ENCODE peak calls at places on chromosome 10, in four cellular contexts. One of them, this sample, is unnamed.

GRCh38 chr10:55750458-55750857 is 610.6 kb downstream of the ZWINT start:
- DNase-seq in DND-41: no peak
- DNase-seq in neural progenitor cell: no peak
- DNase-seq in keratinocyte: no peak
- DNase-seq in this sample: no peak

GRCh38 chr10:77451886-77452285 is 185.7 kb downstream of the KCNMA1 start:
- DNase-seq in DND-41: no peak
- DNase-seq in neural progenitor cell: no peak
- DNase-seq in keratinocyte: no peak
- DNase-seq in this sample: no peak

GRCh38 chr10:60123668-60124067 is 217.3 kb upstream of the CCDC6 start:
- DNase-seq in DND-41: no peak
- DNase-seq in neural progenitor cell: no peak
- DNase-seq in keratinocyte: no peak
- DNase-seq in this sample: no peak

GRCh38 chr10:109977382-109977806 is 30.4 kb upstream of the ADD3 start:
- DNase-seq in DND-41: no peak
- DNase-seq in neural progenitor cell: no peak
- DNase-seq in keratinocyte: no peak
- DNase-seq in this sample: no peak

GRCh38 chr10:118904284-118904683 is 125.2 kb upstream of the NANOS1 start:
- DNase-seq in DND-41: no peak
- DNase-seq in neural progenitor cell: no peak
- DNase-seq in keratinocyte: no peak
- DNase-seq in this sample: no peak

GRCh38 chr10:61078542-61078941 is 134.6 kb upstream of the RHOBTB1 start:
- DNase-seq in DND-41: no peak
- DNase-seq in neural progenitor cell: no peak
- DNase-seq in keratinocyte: no peak
- DNase-seq in this sample: no peak

GRCh38 chr10:128540806-128541739 is 414.9 kb upstream of the MKI67 start:
- DNase-seq in DND-41: no peak
- DNase-seq in neural progenitor cell: peak
- DNase-seq in keratinocyte: no peak
- DNase-seq in this sample: no peak

GRCh38 chr10:98411768-98412167 is 3.2 kb downstream of the PYROXD2 start:
- DNase-seq in DND-41: no peak
- DNase-seq in neural progenitor cell: no peak
- DNase-seq in keratinocyte: no peak
- DNase-seq in this sample: no peak

GRCh38 chr10:35040761-35041501 is 49.2 kb downstream of the CUL2 start:
- DNase-seq in DND-41: no peak
- DNase-seq in neural progenitor cell: peak
- DNase-seq in keratinocyte: no peak
- DNase-seq in this sample: peak

GRCh38 chr10:116765549-116766162 is 23.3 kb upstream of the HSPA12A start:
- DNase-seq in DND-41: peak
- DNase-seq in neural progenitor cell: no peak
- DNase-seq in keratinocyte: no peak
- DNase-seq in this sample: peak

GRCh38 chr10:62501547-62501946 is 127.4 kb downstream of the ZNF365 start:
- DNase-seq in DND-41: no peak
- DNase-seq in neural progenitor cell: no peak
- DNase-seq in keratinocyte: no peak
- DNase-seq in this sample: no peak

GRCh38 chr10:11183000-11183399 is 165.3 kb downstream of the CELF2 start:
- DNase-seq in DND-41: no peak
- DNase-seq in neural progenitor cell: no peak
- DNase-seq in keratinocyte: no peak
- DNase-seq in this sample: no peak

GRCh38 chr10:75283150-75284096 is 47.7 kb upstream of the COMTD1 start:
- DNase-seq in DND-41: no peak
- DNase-seq in neural progenitor cell: peak
- DNase-seq in keratinocyte: no peak
- DNase-seq in this sample: no peak

GRCh38 chr10:122706947-122707346 is 7.3 kb upstream of the C10orf120 start:
- DNase-seq in DND-41: no peak
- DNase-seq in neural progenitor cell: no peak
- DNase-seq in keratinocyte: no peak
- DNase-seq in this sample: no peak

GRCh38 chr10:55311823-55312431 is 510.9 kb upstream of the PCDH15 start:
- DNase-seq in DND-41: no peak
- DNase-seq in neural progenitor cell: no peak
- DNase-seq in keratinocyte: no peak
- DNase-seq in this sample: no peak

GRCh38 chr10:78137147-78137546 is 103.5 kb downstream of the RPS24 start:
- DNase-seq in DND-41: no peak
- DNase-seq in neural progenitor cell: no peak
- DNase-seq in keratinocyte: no peak
- DNase-seq in this sample: no peak

GRCh38 chr10:28367865-28368541 is 65.1 kb upstream of the MPP7 start:
- DNase-seq in DND-41: peak
- DNase-seq in neural progenitor cell: no peak
- DNase-seq in keratinocyte: no peak
- DNase-seq in this sample: no peak

GRCh38 chr10:95791425-95791979 is 35.5 kb downstream of the ENTPD1 start:
- DNase-seq in DND-41: no peak
- DNase-seq in neural progenitor cell: no peak
- DNase-seq in keratinocyte: no peak
- DNase-seq in this sample: no peak

GRCh38 chr10:24331457-24331856 is 122.5 kb downstream of the KIAA1217 start:
- DNase-seq in DND-41: no peak
- DNase-seq in neural progenitor cell: no peak
- DNase-seq in keratinocyte: no peak
- DNase-seq in this sample: no peak

GRCh38 chr10:19111501-19112267 is 63.1 kb downstream of the MALRD1 start:
- DNase-seq in DND-41: no peak
- DNase-seq in neural progenitor cell: no peak
- DNase-seq in keratinocyte: no peak
- DNase-seq in this sample: no peak

GRCh38 chr10:7218974-7219373 is 191.9 kb downstream of the SFMBT2 start:
- DNase-seq in DND-41: no peak
- DNase-seq in neural progenitor cell: no peak
- DNase-seq in keratinocyte: no peak
- DNase-seq in this sample: no peak

GRCh38 chr10:94098916-94099315 is 105.2 kb downstream of the PLCE1 start:
- DNase-seq in DND-41: no peak
- DNase-seq in neural progenitor cell: no peak
- DNase-seq in keratinocyte: no peak
- DNase-seq in this sample: no peak

GRCh38 chr10:126520918-126521317 is 132.6 kb upstream of the ADAM12 start:
- DNase-seq in DND-41: no peak
- DNase-seq in neural progenitor cell: no peak
- DNase-seq in keratinocyte: no peak
- DNase-seq in this sample: no peak
- TF ChIP-seq CTCF in DND-41: no peak
- TF ChIP-seq CTCF in neural progenitor cell: no peak
- TF ChIP-seq CTCF in keratinocyte: no peak
- TF ChIP-seq CTCF in this sample: no peak

GRCh38 chr10:46019541-46020343 is 10.7 kb downstream of the NCOA4 start:
- DNase-seq in DND-41: no peak
- DNase-seq in neural progenitor cell: peak
- DNase-seq in keratinocyte: no peak
- DNase-seq in this sample: no peak
- H3K9ac ChIP-seq in DND-41: no peak
- H3K9ac ChIP-seq in neural progenitor cell: no peak
- H3K9ac ChIP-seq in keratinocyte: no peak
- H3K9ac ChIP-seq in this sample: no peak

GRCh38 chr10:132446195-132446581 is 49.2 kb downstream of the PWWP2B start:
- DNase-seq in DND-41: no peak
- DNase-seq in neural progenitor cell: no peak
- DNase-seq in keratinocyte: no peak
- DNase-seq in this sample: no peak

GRCh38 chr10:132445516-132446194 is 48.7 kb downstream of the PWWP2B start:
- DNase-seq in DND-41: no peak
- DNase-seq in neural progenitor cell: no peak
- DNase-seq in keratinocyte: no peak
- DNase-seq in this sample: no peak

GRCh38 chr10:132447446-132448247 is 50.6 kb downstream of the PWWP2B start:
- DNase-seq in DND-41: peak
- DNase-seq in neural progenitor cell: peak
- DNase-seq in keratinocyte: peak
- DNase-seq in this sample: no peak

GRCh38 chr10:132448248-132448731 is 51.3 kb downstream of the PWWP2B start:
- DNase-seq in DND-41: peak
- DNase-seq in neural progenitor cell: peak
- DNase-seq in keratinocyte: peak
- DNase-seq in this sample: peak

DNA sequence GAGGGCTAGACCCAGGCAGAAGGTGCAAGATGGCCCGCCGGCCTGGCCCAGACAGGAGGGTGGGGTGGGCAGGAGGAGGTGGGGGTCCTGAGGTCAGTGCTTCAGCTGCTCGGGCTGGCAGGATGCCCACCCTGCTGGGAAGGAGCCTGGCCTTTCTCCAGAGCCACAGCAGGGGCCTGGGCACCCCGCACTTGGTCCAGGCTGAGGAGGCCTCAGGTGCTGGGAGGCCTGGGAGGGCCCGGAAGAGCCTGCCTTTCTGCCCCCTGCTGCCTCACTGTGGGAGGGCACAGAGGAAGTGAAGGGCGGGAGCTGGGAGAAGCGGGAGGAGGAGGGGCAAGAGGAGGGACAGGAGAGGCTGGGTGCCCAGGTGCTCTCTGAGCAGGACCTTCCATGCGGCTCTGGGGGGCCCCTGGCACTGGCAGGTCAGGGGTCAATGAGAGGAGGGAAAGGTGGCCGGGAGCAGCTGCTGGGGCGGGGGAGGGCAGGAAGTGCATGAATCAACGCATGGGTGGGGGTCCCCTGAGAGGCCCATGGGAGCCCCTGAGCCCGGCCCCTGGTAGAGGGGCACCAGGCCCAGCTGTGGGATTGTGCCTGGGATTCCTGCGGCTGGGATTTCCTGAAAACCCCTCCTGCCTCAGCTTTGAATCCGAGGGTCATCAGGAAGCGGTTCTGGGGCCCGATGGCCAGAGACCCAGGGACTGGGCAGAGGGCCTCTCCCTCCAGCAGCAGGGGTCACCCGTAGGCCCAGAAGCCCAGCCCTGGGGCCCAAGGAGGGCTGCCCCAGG is 49.9 kb downstream of the PWWP2B start:
- DNase-seq in DND-41: peak
- DNase-seq in neural progenitor cell: no peak
- DNase-seq in keratinocyte: peak
- DNase-seq in this sample: peak
- TF ChIP-seq CTCF in DND-41: peak
- TF ChIP-seq CTCF in neural progenitor cell: no peak
- TF ChIP-seq CTCF in keratinocyte: peak
- TF ChIP-seq CTCF in this sample: peak

GRCh38 chr10:89373916-89374711 is 3.7 kb upstream of the IFIT1B start:
- DNase-seq in DND-41: no peak
- DNase-seq in neural progenitor cell: no peak
- DNase-seq in keratinocyte: no peak
- DNase-seq in this sample: no peak
- H3K9ac ChIP-seq in DND-41: no peak
- H3K9ac ChIP-seq in neural progenitor cell: no peak
- H3K9ac ChIP-seq in keratinocyte: no peak
- H3K9ac ChIP-seq in this sample: no peak

GRCh38 chr10:108443636-108444035 is 1279.1 kb upstream of the SORCS1 start:
- DNase-seq in DND-41: no peak
- DNase-seq in neural progenitor cell: no peak
- DNase-seq in keratinocyte: no peak
- DNase-seq in this sample: no peak

GRCh38 chr10:108434818-108435217 is 1270.3 kb upstream of the SORCS1 start:
- DNase-seq in DND-41: no peak
- DNase-seq in neural progenitor cell: peak
- DNase-seq in keratinocyte: no peak
- DNase-seq in this sample: no peak

DNA sequence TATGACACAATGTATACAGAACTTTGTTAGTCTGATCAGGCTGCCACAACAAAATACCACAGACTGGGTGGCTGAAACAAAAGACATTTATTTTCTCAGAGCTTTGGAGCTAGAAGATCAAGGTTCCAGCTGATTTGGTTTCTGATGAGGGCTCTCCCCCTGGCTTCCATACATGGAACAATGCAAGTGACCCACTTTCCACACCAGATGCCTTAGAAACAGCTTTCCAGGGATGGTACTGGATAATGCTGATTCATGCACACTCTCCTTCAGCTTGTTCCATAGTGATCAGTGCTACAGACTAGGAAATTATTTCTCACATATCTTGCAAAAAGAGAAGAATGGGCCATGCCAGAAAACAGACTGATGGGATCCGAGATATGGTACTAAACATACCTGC is 1274.9 kb upstream of the SORCS1 start:
- DNase-seq in DND-41: no peak
- DNase-seq in neural progenitor cell: no peak
- DNase-seq in keratinocyte: no peak
- DNase-seq in this sample: no peak
- TF ChIP-seq CTCF in DND-41: no peak
- TF ChIP-seq CTCF in neural progenitor cell: no peak
- TF ChIP-seq CTCF in keratinocyte: no peak
- TF ChIP-seq CTCF in this sample: no peak

DNA sequence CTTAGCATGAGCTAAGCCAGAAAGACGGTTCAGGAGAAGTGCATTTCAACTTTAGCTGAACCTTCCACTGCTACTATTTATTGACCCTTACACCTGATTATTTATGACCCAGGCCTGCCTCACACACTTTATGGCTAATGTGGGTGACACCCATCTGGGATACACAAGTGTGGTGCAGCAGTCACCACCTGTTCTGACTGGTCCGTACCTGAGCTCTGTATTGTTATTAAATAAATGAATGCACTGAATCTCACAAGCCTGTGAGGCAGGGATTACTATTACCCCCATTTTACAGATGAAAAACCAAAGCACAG is 1.5 kb downstream of the ANXA11 start:
- DNase-seq in DND-41: no peak
- DNase-seq in neural progenitor cell: no peak
- DNase-seq in keratinocyte: no peak
- DNase-seq in this sample: no peak
- H3K9ac ChIP-seq in DND-41: peak
- H3K9ac ChIP-seq in neural progenitor cell: no peak
- H3K9ac ChIP-seq in keratinocyte: peak
- H3K9ac ChIP-seq in this sample: peak

GRCh38 chr10:91745086-91745831 is 53.0 kb upstream of the TNKS2 start:
- DNase-seq in DND-41: no peak
- DNase-seq in neural progenitor cell: peak
- DNase-seq in keratinocyte: no peak
- DNase-seq in this sample: peak
- TF ChIP-seq CTCF in DND-41: peak
- TF ChIP-seq CTCF in neural progenitor cell: peak
- TF ChIP-seq CTCF in keratinocyte: peak
- TF ChIP-seq CTCF in this sample: peak

DNA sequence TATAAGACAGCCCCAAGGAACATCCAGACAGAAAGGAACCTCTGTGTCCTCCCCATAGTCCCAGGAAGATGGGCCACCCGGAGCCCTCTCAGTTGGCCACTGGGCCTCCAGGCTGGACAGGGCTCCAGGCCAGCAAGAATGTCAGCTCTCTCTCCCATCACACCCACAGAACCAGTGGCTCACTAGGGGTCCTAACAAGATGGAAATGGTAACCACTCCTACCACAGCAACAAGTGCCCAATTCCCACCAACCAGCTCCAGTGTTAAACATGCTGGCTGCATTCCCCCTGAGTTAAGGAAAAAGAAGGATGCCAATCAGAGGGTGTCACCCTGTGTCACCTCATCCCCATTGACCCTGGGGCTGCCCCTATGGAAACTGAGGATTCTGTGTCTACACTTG is 333.0 kb downstream of the GRID1 start:
- DNase-seq in DND-41: no peak
- DNase-seq in neural progenitor cell: no peak
- DNase-seq in keratinocyte: no peak
- DNase-seq in this sample: no peak
- H3K9ac ChIP-seq in DND-41: no peak
- H3K9ac ChIP-seq in neural progenitor cell: no peak
- H3K9ac ChIP-seq in keratinocyte: no peak
- H3K9ac ChIP-seq in this sample: no peak

This sample was measured in HCT116.